ENCODE peak calls at places on chromosomes 13 and 19, in four cellular contexts. H is K562, W is HepG2, Q is A549. U is an unnamed sample.
A peak's percentile ranks its signal among the peaks of the same experiment; 100 is the strongest.

GRCh38 chr19:42003506-42004294 is 9.7 kb upstream of the ATP1A3 start:
- DNase-seq in H (no peak), W (no peak), Q (no peak), U (no peak)

GRCh38 chr19:19540707-19541515 is 2.8 kb downstream of the CILP2 start:
- DNase-seq in W (no peak), H (peak; percentile 92), Q (no peak), U (peak; percentile 98)

GRCh38 chr19:46828484-46828883 is 22.2 kb downstream of the AP2S1 start:
- DNase-seq in Q (no peak), H (no peak), W (no peak), U (no peak)

GRCh38 chr19:12657966-12658365 is 8.6 kb downstream of the MAN2B1 start:
- DNase-seq in Q (no peak), W (no peak), H (no peak), U (no peak)

GRCh38 chr13:113562085-113562749 is 22.3 kb upstream of the TFDP1 start:
- DNase-seq in H (peak; percentile 58), Q (peak; percentile 40), W (peak; percentile 65), U (peak; percentile 88)

GRCh38 chr13:49022472-49023144 is 46.9 kb downstream of the FNDC3A start:
- DNase-seq in Q (no peak), W (no peak), H (no peak), U (no peak)

GRCh38 chr13:81293594-81294164 is 952.8 kb upstream of the SPRY2 start:
- DNase-seq in W (no peak), Q (no peak), H (no peak), U (no peak)

GRCh38 chr13:36006347-36006746 is 124.8 kb downstream of the DCLK1 start:
- DNase-seq in W (no peak), Q (no peak), H (no peak), U (no peak)

GRCh38 chr13:95676100-95676774 is 702 bp upstream of the DNAJC3 start:
- DNase-seq in Q (peak; percentile 6), W (peak; percentile 50), H (no peak), U (no peak)

GRCh38 chr19:54317108-54317964 is 4.4 kb upstream of the LILRA5 start:
- DNase-seq in Q (no peak), W (no peak), H (no peak), U (no peak)

GRCh38 chr13:110882972-110883371 is 31.9 kb downstream of the ANKRD10 start:
- DNase-seq in Q (no peak), H (no peak), W (no peak), U (no peak)

DNA sequence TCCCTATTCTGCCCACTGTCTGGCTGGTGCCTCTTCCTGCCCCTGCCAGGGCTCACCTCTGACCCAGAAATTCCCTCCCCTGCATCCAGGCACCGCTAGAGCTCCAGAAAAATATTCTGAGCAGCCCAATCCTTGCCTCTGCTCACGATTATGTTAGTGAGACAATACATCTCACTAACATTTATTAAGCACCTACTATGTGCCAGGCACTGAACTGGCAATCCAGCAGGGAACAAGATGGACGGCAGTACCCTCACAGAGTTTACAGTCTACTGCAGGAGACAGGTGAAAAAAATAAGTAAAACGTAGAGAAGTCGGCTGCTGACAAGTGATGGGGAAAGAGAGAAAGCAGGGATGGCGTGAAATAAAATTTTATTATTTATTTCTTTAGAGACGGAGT is 5.5 kb downstream of the TINCR start:
- DNase-seq in Q (no peak), W (no peak), H (no peak), U (no peak)
- TF ChIP-seq HMGXB4 in Q (no peak), W (no peak), H (no peak), U (no peak)

GRCh38 chr13:70814684-70815083 is 706.4 kb upstream of the KLHL1 start:
- DNase-seq in H (no peak), W (no peak), Q (no peak), U (no peak)

GRCh38 chr13:70816853-70817252 is 708.6 kb upstream of the KLHL1 start:
- DNase-seq in W (no peak), Q (no peak), H (no peak), U (no peak)

GRCh38 chr13:70812481-70812880 is 704.2 kb upstream of the KLHL1 start:
- DNase-seq in Q (no peak), W (no peak), H (no peak), U (no peak)

GRCh38 chr13:70817571-70817970 is 709.3 kb upstream of the KLHL1 start:
- DNase-seq in Q (no peak), H (no peak), W (no peak), U (no peak)
- TF ChIP-seq HMGXB4 in Q (no peak), H (no peak), W (no peak), U (no peak)

DNA sequence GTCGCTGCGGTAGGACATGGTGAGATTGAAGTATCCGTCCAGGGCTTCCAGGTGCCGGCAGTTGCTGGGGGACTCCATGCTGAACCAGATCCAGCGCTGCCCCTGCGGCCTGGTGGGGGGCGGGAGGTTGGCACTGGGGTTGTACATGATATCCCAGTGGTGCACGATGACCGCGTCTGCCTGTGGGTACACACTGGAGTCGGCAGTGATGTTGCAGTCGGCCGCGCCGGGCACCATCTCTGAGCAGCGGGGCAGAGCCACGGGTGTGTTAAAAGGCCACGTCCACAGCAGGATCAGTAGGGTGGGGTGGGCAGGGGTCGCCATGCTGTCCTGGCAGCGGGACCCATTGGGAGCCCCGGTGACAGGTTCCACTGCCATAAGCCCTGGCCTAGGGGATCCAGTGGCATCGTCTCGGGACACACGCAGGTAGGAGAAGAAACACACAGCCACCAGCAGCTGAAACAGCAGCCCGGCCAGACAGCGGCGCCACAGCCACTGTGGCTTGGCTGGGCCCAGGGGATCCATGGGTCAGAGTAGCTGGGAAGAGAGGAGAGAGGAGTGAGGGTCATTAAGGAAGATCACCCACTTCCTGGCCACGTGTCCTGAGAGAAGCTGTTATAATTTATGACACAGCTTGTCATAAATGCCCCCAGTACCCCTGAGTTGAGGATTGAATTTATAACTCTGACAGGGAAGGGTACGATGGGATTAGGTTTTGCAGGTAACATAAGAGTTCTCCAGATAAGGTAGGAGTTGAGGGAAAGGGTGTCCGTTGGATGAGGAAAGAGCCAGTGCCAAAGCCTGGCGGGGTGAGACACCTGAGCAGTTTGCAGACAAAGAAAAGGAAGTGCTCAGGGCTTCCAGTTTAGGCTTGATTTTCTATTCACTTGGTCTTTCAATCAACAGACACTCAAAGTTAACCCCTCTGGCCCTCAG is 2.9 kb downstream of the FUT5 start:
- DNase-seq in W (no peak), H (peak; percentile 5), Q (no peak), U (no peak)
- TF ChIP-seq HMGXB4 in W (no peak), H (no peak), Q (no peak), U (no peak)

DNA sequence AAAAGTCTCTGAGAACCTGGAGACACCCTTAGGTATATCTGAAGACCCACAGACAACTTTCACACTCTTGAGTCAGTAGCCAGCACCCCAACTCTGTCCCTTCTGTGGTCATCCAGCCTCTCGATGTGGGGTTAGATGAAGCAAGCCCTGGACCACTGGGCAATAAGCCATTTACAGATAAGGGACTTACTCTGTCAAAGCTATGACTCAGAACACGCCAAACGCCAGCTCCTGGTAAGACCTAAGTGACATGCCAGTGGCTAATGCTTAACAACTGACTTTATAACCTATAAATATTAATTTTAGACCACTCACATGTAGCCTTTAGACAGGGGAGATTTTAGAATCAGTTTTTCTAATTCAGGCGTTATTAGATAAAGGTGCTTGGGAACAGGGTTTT is 85.7 kb downstream of the SHISA2 start:
- DNase-seq in W (no peak), H (no peak), Q (no peak), U (no peak)
- TF ChIP-seq HMGXB4 in W (no peak), H (no peak), Q (no peak), U (no peak)

GRCh38 chr19:14135985-14136508 is 342 bp downstream of the ASF1B start:
- DNase-seq in Q (no peak), W (no peak), H (no peak), U (no peak)
- TF ChIP-seq HMGXB4 in Q (no peak), W (no peak), H (no peak), U (no peak)

U was measured in WTC11.